ENCODE peak calls at places on chromosomes 11 and 22, in seven cellular contexts. One of them, this sample, is unnamed.

GRCh38 chr11:113722934-113723333 is 16.8 kb upstream of the TMPRSS5 start:
- DNase-seq in mammary epithelial cell: no peak
- DNase-seq in hepatocyte: peak; percentile 34
- DNase-seq in dorsolateral prefrontal cortex: no peak
- DNase-seq in spleen: no peak
- DNase-seq in H1: no peak
- DNase-seq in heart right ventricle: no peak
- DNase-seq in this sample: no peak

GRCh38 chr11:6022954-6023353 is 7.6 kb downstream of the OR56A1 start:
- DNase-seq in mammary epithelial cell: peak; percentile 40
- DNase-seq in H1: no peak
- DNase-seq in hepatocyte: peak; percentile 68
- DNase-seq in spleen: no peak
- DNase-seq in heart right ventricle: peak; percentile 51
- DNase-seq in dorsolateral prefrontal cortex: no peak
- DNase-seq in this sample: peak; percentile 25

GRCh38 chr11:2133481-2134021 is 5.6 kb downstream of the IGF2 start:
- DNase-seq in spleen: no peak
- DNase-seq in mammary epithelial cell: no peak
- DNase-seq in H1: no peak
- DNase-seq in dorsolateral prefrontal cortex: no peak
- DNase-seq in heart right ventricle: no peak
- DNase-seq in hepatocyte: no peak
- DNase-seq in this sample: no peak

GRCh38 chr11:27471067-27471587 is 1.5 kb downstream of the LGR4 start:
- DNase-seq in mammary epithelial cell: peak; percentile 46
- DNase-seq in heart right ventricle: no peak
- DNase-seq in spleen: no peak
- DNase-seq in H1: no peak
- DNase-seq in dorsolateral prefrontal cortex: no peak
- DNase-seq in hepatocyte: peak; percentile 13
- DNase-seq in this sample: no peak

GRCh38 chr22:43850529-43850928 is 11.8 kb downstream of the SULT4A1 start:
- DNase-seq in hepatocyte: no peak
- DNase-seq in dorsolateral prefrontal cortex: peak; percentile 38
- DNase-seq in spleen: peak; percentile 69
- DNase-seq in heart right ventricle: no peak
- DNase-seq in H1: no peak
- DNase-seq in mammary epithelial cell: no peak
- DNase-seq in this sample: no peak

GRCh38 chr11:131841028-131841427 is 470.6 kb downstream of the NTM start:
- DNase-seq in hepatocyte: no peak
- DNase-seq in H1: no peak
- DNase-seq in heart right ventricle: no peak
- DNase-seq in spleen: no peak
- DNase-seq in mammary epithelial cell: no peak
- DNase-seq in dorsolateral prefrontal cortex: no peak
- DNase-seq in this sample: no peak

GRCh38 chr11:122187373-122188165 is 71.6 kb upstream of the BLID start:
- DNase-seq in H1: no peak
- DNase-seq in spleen: no peak
- DNase-seq in dorsolateral prefrontal cortex: no peak
- DNase-seq in mammary epithelial cell: no peak
- DNase-seq in hepatocyte: no peak
- DNase-seq in heart right ventricle: no peak
- DNase-seq in this sample: no peak

GRCh38 chr11:96205460-96205809 is 137.6 kb downstream of the MAML2 start:
- DNase-seq in heart right ventricle: no peak
- DNase-seq in dorsolateral prefrontal cortex: no peak
- DNase-seq in spleen: no peak
- DNase-seq in H1: no peak
- DNase-seq in hepatocyte: no peak
- DNase-seq in mammary epithelial cell: no peak
- DNase-seq in this sample: no peak

GRCh38 chr11:16605971-16606783 is 132.3 kb upstream of the C11orf58 start:
- DNase-seq in dorsolateral prefrontal cortex: peak; percentile 90
- DNase-seq in spleen: peak; percentile 92
- DNase-seq in hepatocyte: peak; percentile 94
- DNase-seq in mammary epithelial cell: peak; percentile 92
- DNase-seq in heart right ventricle: peak; percentile 94
- DNase-seq in H1: peak; percentile 74
- DNase-seq in this sample: peak; percentile 78

GRCh38 chr22:27546157-27546556 is 255.4 kb downstream of the MN1 start:
- DNase-seq in H1: no peak
- DNase-seq in heart right ventricle: no peak
- DNase-seq in dorsolateral prefrontal cortex: no peak
- DNase-seq in hepatocyte: no peak
- DNase-seq in mammary epithelial cell: no peak
- DNase-seq in spleen: no peak
- DNase-seq in this sample: no peak

GRCh38 chr11:40227730-40228129 is 1231.7 kb downstream of the LRRC4C start:
- DNase-seq in heart right ventricle: no peak
- DNase-seq in hepatocyte: no peak
- DNase-seq in mammary epithelial cell: no peak
- DNase-seq in spleen: no peak
- DNase-seq in H1: no peak
- DNase-seq in dorsolateral prefrontal cortex: no peak
- DNase-seq in this sample: no peak

GRCh38 chr11:20087118-20087521 is 73.2 kb downstream of the DBX1 start:
- DNase-seq in dorsolateral prefrontal cortex: no peak
- DNase-seq in heart right ventricle: no peak
- DNase-seq in mammary epithelial cell: no peak
- DNase-seq in hepatocyte: no peak
- DNase-seq in spleen: no peak
- DNase-seq in H1: no peak
- DNase-seq in this sample: no peak

GRCh38 chr11:78213526-78214330 is 25.0 kb downstream of the USP35 start:
- DNase-seq in heart right ventricle: no peak
- DNase-seq in dorsolateral prefrontal cortex: no peak
- DNase-seq in spleen: no peak
- DNase-seq in H1: no peak
- DNase-seq in hepatocyte: no peak
- DNase-seq in mammary epithelial cell: no peak
- DNase-seq in this sample: no peak

GRCh38 chr11:134479206-134479955 is 67.3 kb upstream of the B3GAT1 start:
- DNase-seq in dorsolateral prefrontal cortex: no peak
- DNase-seq in H1: no peak
- DNase-seq in hepatocyte: no peak
- DNase-seq in heart right ventricle: no peak
- DNase-seq in spleen: no peak
- DNase-seq in mammary epithelial cell: no peak
- DNase-seq in this sample: no peak

DNA sequence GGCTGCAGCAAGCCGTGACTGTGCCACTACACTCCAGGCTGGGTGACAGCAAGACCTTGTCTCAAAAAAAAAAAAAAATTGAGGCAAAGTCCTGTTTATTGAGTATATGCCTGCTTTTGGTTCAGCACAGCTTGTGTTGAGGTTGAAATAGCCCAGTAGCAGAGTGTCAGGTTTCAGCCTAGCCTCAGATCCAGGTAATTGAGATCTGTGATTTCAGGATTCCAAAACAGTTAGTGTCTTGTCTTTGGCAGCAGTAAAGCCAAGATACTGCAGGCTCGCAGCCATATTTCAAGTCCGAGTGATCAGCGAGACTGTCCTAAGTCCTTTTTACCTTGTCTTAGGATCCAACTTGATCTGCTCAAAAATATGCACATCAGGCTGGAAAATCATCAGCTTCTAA is 27.0 kb downstream of the CUL5 start:
- DNase-seq in spleen: no peak
- DNase-seq in mammary epithelial cell: no peak
- DNase-seq in heart right ventricle: no peak
- DNase-seq in H1: no peak
- DNase-seq in hepatocyte: no peak
- DNase-seq in dorsolateral prefrontal cortex: no peak
- DNase-seq in this sample: no peak
- H3K27ac ChIP-seq in spleen: no peak overlapping the region
- H3K27ac ChIP-seq in mammary epithelial cell: no peak overlapping the region
- H3K27ac ChIP-seq in heart right ventricle: no peak overlapping the region
- H3K27ac ChIP-seq in H1: no peak overlapping the region
- H3K27ac ChIP-seq in hepatocyte: no peak overlapping the region
- H3K27ac ChIP-seq in dorsolateral prefrontal cortex: no peak overlapping the region
- H3K27ac ChIP-seq in this sample: no peak overlapping the region

GRCh38 chr11:126355324-126355925 is at the start of gene ST3GAL4:
- DNase-seq in heart right ventricle: peak; percentile 87
- DNase-seq in H1: peak; percentile 33
- DNase-seq in hepatocyte: peak; percentile 88
- DNase-seq in mammary epithelial cell: peak; percentile 51
- DNase-seq in dorsolateral prefrontal cortex: peak; percentile 85
- DNase-seq in spleen: peak; percentile 95
- DNase-seq in this sample: peak; percentile 82

GRCh38 chr11:126357055-126357962 is 1.8 kb downstream of the ST3GAL4 start:
- DNase-seq in spleen: peak; percentile 75
- DNase-seq in heart right ventricle: no peak
- DNase-seq in H1: no peak
- DNase-seq in hepatocyte: no peak
- DNase-seq in dorsolateral prefrontal cortex: no peak
- DNase-seq in mammary epithelial cell: no peak
- DNase-seq in this sample: no peak

GRCh38 chr11:126357969-126358762 is 2.7 kb downstream of the ST3GAL4 start:
- DNase-seq in hepatocyte: no peak
- DNase-seq in H1: no peak
- DNase-seq in mammary epithelial cell: no peak
- DNase-seq in spleen: peak; percentile 76
- DNase-seq in dorsolateral prefrontal cortex: no peak
- DNase-seq in heart right ventricle: no peak
- DNase-seq in this sample: no peak

GRCh38 chr11:126354631-126355323 is 709 bp upstream of the ST3GAL4 start:
- DNase-seq in spleen: peak; percentile 70
- DNase-seq in heart right ventricle: no peak
- DNase-seq in hepatocyte: no peak
- DNase-seq in dorsolateral prefrontal cortex: no peak
- DNase-seq in mammary epithelial cell: no peak
- DNase-seq in H1: no peak
- DNase-seq in this sample: no peak

DNA sequence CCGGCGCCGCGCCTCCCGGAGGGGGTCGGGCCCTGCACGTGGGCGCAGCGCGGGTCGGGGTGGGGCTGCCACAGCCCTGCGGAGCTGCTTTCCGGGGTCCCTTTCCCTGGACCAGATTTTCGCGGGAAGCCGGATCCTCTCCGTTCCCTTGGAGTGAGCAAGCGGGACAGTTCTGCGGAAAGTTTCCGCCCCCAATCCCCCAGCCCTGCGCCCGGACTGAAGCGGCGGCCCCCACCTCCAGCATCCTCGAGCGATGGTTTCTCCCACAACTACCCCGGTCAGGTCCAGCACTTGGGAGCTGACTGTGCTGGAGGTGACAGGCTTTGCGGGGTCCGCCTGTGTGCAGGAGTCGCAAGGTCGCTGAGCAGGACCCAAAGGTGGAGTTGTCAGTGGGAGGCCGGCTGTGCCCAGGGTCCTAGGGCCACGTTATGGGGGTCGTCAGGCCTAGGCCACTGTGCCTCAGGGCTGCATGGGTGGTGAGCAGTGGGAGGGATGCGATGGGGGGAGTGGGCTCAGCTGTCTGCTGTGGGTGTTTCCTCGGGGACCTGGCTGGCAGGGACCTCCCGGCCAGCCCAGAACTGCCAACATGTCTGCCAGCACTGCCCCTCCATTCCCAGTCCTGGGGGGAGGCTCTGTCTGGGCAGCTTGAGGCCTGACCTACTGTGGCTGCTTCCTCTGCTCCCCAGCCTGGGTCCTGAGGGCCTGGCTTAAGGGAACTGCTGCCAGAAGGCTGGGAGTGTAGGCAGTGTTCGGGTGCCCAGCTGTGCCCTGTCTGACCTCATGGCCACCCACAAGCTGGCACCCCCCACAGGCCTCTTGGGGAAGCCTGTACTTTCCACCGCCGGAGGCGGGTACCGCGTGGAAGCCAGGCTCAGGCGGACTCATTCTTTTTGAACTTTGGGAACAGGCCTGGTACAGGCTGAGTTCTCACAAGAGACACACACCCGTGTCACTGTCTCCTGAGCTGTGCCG is 726 bp downstream of the ST3GAL4 start:
- DNase-seq in dorsolateral prefrontal cortex: peak; percentile 84
- DNase-seq in hepatocyte: no peak
- DNase-seq in mammary epithelial cell: peak; percentile 67
- DNase-seq in H1: no peak
- DNase-seq in spleen: peak; percentile 85
- DNase-seq in heart right ventricle: no peak
- DNase-seq in this sample: peak; percentile 25
- TF ChIP-seq CTCF in dorsolateral prefrontal cortex: no peak
- TF ChIP-seq CTCF in hepatocyte: no peak
- TF ChIP-seq CTCF in mammary epithelial cell: no peak
- TF ChIP-seq CTCF in H1: no peak
- TF ChIP-seq CTCF in spleen: no peak
- TF ChIP-seq CTCF in heart right ventricle: no peak
- TF ChIP-seq CTCF in this sample: no peak

DNA sequence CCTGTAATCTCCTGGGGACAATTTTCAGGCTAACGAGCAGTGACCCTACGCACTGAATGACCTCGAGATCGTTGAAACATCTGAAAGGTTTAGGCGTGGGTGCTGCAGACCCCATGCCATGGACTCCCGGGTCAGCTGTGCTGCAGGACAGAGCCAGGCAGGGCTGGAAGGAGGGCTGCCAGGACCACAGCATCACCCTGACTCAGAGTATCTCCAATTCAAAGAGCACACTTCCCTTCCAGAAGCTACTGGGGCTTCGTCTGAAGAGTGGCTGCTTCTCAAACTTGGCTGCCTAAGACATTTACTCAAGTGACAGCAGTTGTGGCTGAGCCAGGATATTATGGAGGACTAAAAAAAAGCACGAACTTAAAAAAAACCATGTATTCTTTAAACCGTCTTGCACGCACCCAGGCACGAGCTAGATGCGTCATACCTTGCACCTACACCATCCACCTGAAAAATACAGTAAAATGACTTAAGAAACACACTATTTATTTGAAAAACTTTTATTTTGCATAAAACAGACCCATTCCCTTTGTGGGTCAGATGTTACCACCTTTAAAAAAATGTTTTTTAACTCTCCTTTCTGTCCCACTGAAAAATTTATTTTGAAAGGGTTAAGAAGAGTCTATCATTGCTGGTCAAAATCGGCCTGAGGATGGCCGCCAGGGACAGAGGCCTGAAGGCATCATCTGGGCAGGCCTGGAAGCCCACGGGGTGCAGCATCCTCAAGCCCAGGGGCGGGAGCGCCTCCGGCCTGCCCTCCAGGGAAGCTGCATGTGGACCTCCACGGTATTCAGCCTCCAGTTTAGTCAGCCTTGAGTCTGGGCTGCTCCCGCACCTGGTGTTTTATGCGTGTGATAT is 13.1 kb upstream of the BID start:
- DNase-seq in spleen: no peak
- DNase-seq in hepatocyte: no peak
- DNase-seq in H1: no peak
- DNase-seq in dorsolateral prefrontal cortex: no peak
- DNase-seq in heart right ventricle: no peak
- DNase-seq in mammary epithelial cell: no peak
- DNase-seq in this sample: no peak
- H3K27ac ChIP-seq in spleen: peak overlapping the region; percentile 62
- H3K27ac ChIP-seq in hepatocyte: peak overlapping the region; percentile 74
- H3K27ac ChIP-seq in H1: no peak overlapping the region
- H3K27ac ChIP-seq in dorsolateral prefrontal cortex: peak overlapping the region; percentile 88
- H3K27ac ChIP-seq in heart right ventricle: peak overlapping the region; percentile 59
- H3K27ac ChIP-seq in mammary epithelial cell: no peak overlapping the region
- H3K27ac ChIP-seq in this sample: peak overlapping the region; percentile 77

GRCh38 chr11:11167806-11168205 is 185.2 kb downstream of the CSNK2A3 start:
- DNase-seq in hepatocyte: no peak
- DNase-seq in dorsolateral prefrontal cortex: no peak
- DNase-seq in spleen: no peak
- DNase-seq in heart right ventricle: no peak
- DNase-seq in mammary epithelial cell: no peak
- DNase-seq in H1: no peak
- DNase-seq in this sample: no peak

GRCh38 chr11:11163669-11164377 is 189.2 kb downstream of the CSNK2A3 start:
- DNase-seq in spleen: no peak
- DNase-seq in hepatocyte: no peak
- DNase-seq in heart right ventricle: no peak
- DNase-seq in H1: no peak
- DNase-seq in mammary epithelial cell: no peak
- DNase-seq in dorsolateral prefrontal cortex: no peak
- DNase-seq in this sample: no peak

GRCh38 chr11:11163256-11163655 is 189.8 kb downstream of the CSNK2A3 start:
- DNase-seq in dorsolateral prefrontal cortex: no peak
- DNase-seq in spleen: no peak
- DNase-seq in H1: no peak
- DNase-seq in hepatocyte: no peak
- DNase-seq in heart right ventricle: no peak
- DNase-seq in mammary epithelial cell: no peak
- DNase-seq in this sample: no peak
- TF ChIP-seq CTCF in dorsolateral prefrontal cortex: no peak
- TF ChIP-seq CTCF in spleen: no peak
- TF ChIP-seq CTCF in H1: peak; percentile 32
- TF ChIP-seq CTCF in hepatocyte: peak; percentile 8
- TF ChIP-seq CTCF in heart right ventricle: no peak
- TF ChIP-seq CTCF in mammary epithelial cell: no peak
- TF ChIP-seq CTCF in this sample: no peak